ENCODE peak calls at places on chromosome 15, in seven cellular contexts. J is H9, U is PC-3, K is DND-41, M is thoracic aorta, B is GM12865, Q is cardiac muscle cell. A is an unnamed sample.

GRCh38 chr15:57573151-57573550 is 18.6 kb upstream of the MYZAP start:
- DNase-seq in J (no peak), U (no peak), K (no peak), M (no peak), B (no peak), Q (no peak), A (no peak)

GRCh38 chr15:44231842-44232241 is 36.8 kb upstream of the FRMD5 start:
- DNase-seq in J (no peak), U (no peak), K (no peak), M (no peak), B (no peak), Q (peak), A (no peak)

GRCh38 chr15:101359365-101359947 is 64.4 kb upstream of the SNRPA1 start:
- DNase-seq in J (no peak), U (peak), K (no peak), M (no peak), B (no peak), Q (no peak), A (no peak)

GRCh38 chr15:42286445-42287029 is 13.3 kb upstream of the TMEM87A start:
- DNase-seq in J (no peak), U (no peak), K (no peak), M (no peak), B (no peak), Q (peak), A (no peak)

GRCh38 chr15:85525755-85526154 is 145.4 kb downstream of the AKAP13 start:
- DNase-seq in J (no peak), U (no peak), K (no peak), M (no peak), B (peak), Q (no peak), A (no peak)

GRCh38 chr15:101684384-101684783 is 32.2 kb upstream of the TM2D3 start:
- DNase-seq in J (no peak), U (peak), K (no peak), M (no peak), B (no peak), Q (peak), A (no peak)

GRCh38 chr15:29692527-29692926 is 129.7 kb downstream of the TJP1 start:
- DNase-seq in J (no peak), U (no peak), K (no peak), M (no peak), B (no peak), Q (no peak), A (no peak)

GRCh38 chr15:45363334-45363733 is 15.0 kb downstream of the GATM start:
- DNase-seq in J (no peak), U (no peak), K (no peak), M (no peak), B (no peak), Q (no peak), A (no peak)

GRCh38 chr15:61935493-61935892 is 124.8 kb downstream of the VPS13C start:
- DNase-seq in J (no peak), U (no peak), K (no peak), M (no peak), B (no peak), Q (no peak), A (no peak)

GRCh38 chr15:57835119-57835518 is 128.6 kb downstream of the POLR2M start:
- DNase-seq in J (no peak), U (no peak), K (no peak), M (no peak), B (no peak), Q (no peak), A (no peak)

GRCh38 chr15:33069161-33069560 is 125.4 kb downstream of the FMN1 start:
- DNase-seq in J (no peak), U (no peak), K (no peak), M (no peak), B (no peak), Q (no peak), A (no peak)

GRCh38 chr15:90762109-90762508 is 45.0 kb downstream of the BLM start:
- DNase-seq in J (no peak), U (no peak), K (no peak), M (peak), B (no peak), Q (peak), A (no peak)

GRCh38 chr15:75097939-75098338 is 74.5 kb downstream of the PPCDC start:
- DNase-seq in J (no peak), U (no peak), K (no peak), M (no peak), B (no peak), Q (no peak), A (no peak)

GRCh38 chr15:83129791-83130190 is 22.3 kb downstream of the TM6SF1 start:
- DNase-seq in J (no peak), U (no peak), K (no peak), M (no peak), B (no peak), Q (no peak), A (no peak)
- TF ChIP-seq CTCF in J (no peak), U (no peak), K (no peak), M (no peak), B (no peak), Q (no peak), A (no peak)

GRCh38 chr15:68794869-68795268 is 25.8 kb downstream of the ANP32A start:
- DNase-seq in J (no peak), U (no peak), K (no peak), M (no peak), B (no peak), Q (no peak), A (no peak)
- TF ChIP-seq CTCF in J (no peak), U (no peak), K (no peak), M (no peak), B (no peak), Q (no peak), A (no peak)

GRCh38 chr15:70491183-70491621 is 272.2 kb downstream of the UACA start:
- DNase-seq in J (no peak), U (no peak), K (peak), M (no peak), B (peak), Q (peak), A (no peak)

GRCh38 chr15:70493787-70494514 is 269.4 kb downstream of the UACA start:
- DNase-seq in J (no peak), U (no peak), K (no peak), M (no peak), B (no peak), Q (no peak), A (no peak)

GRCh38 chr15:70493376-70493775 is 270.0 kb downstream of the UACA start:
- DNase-seq in J (no peak), U (no peak), K (no peak), M (no peak), B (no peak), Q (no peak), A (no peak)

GRCh38 chr15:70491641-70492040 is 271.7 kb downstream of the UACA start:
- DNase-seq in J (no peak), U (no peak), K (no peak), M (no peak), B (no peak), Q (no peak), A (no peak)

GRCh38 chr15:70492240-70493177 is 270.8 kb downstream of the UACA start:
- DNase-seq in J (no peak), U (peak), K (peak), M (no peak), B (peak), Q (peak), A (peak)
- TF ChIP-seq CTCF in J (no peak), U (no peak), K (no peak), M (no peak), B (no peak), Q (no peak), A (no peak)

DNA sequence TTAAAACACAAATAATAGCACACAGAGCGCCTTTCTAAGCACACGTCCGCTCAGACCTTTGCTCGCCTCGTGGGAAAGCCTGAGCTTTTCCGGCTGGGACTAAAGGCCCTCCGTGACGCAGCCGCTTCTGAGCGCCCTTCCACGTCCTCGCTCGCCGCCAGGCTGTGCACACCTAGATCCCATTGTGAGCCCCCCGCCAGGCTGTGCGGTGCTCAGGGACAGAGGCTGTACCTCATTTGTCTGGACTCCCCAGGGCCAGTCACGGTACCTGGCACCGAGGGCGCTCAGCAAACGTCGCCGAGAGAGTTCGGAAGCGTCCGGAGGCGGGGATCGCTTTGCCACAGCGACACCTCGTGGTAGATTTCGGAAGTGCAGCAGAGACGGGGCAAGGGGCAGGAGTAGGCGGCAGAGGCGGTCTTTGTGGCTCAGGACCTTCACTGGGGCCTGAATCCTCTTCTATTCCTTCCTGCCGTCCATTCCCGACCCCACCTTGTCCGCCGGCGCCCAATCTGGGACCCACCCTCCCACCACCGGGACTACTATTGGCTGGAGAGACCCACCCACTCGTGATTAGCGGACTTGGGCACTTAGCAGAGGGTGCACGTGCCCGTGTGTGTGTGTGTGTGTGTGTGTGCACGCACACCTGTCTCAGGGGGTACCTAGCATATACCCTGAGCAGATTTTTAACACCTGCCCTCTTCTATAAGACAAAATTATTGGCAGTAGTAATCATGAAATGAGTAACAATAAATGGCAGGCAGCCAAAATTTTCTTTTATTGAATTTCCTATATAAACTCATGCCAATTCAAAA is 65.6 kb downstream of the RHCG start:
- DNase-seq in J (peak), U (peak), K (peak), M (peak), B (peak), Q (peak), A (peak)
- TF ChIP-seq CTCF in J (peak), U (peak), K (peak), M (peak), B (peak), Q (peak), A (peak)

GRCh38 chr15:69056365-69056764 is 41.9 kb downstream of the NOX5 start:
- DNase-seq in J (no peak), U (peak), K (no peak), M (no peak), B (no peak), Q (no peak), A (no peak)
- TF ChIP-seq CTCF in J (no peak), U (peak), K (no peak), M (no peak), B (no peak), Q (no peak), A (no peak)

GRCh38 chr15:28025413-28025812 is 73.7 kb downstream of the OCA2 start:
- DNase-seq in J (no peak), U (no peak), K (no peak), M (no peak), B (no peak), Q (no peak), A (no peak)
- TF ChIP-seq CTCF in J (no peak), U (no peak), K (no peak), M (no peak), B (no peak), Q (no peak), A (no peak)

GRCh38 chr15:55530861-55531313 is 22.9 kb upstream of the DNAAF4 start:
- DNase-seq in J (no peak), U (peak), K (no peak), M (no peak), B (peak), Q (peak), A (no peak)

GRCh38 chr15:55522741-55523450 is 14.9 kb upstream of the DNAAF4 start:
- DNase-seq in J (no peak), U (no peak), K (no peak), M (no peak), B (no peak), Q (no peak), A (no peak)

GRCh38 chr15:55527150-55527549 is 19.1 kb upstream of the DNAAF4 start:
- DNase-seq in J (no peak), U (no peak), K (no peak), M (no peak), B (no peak), Q (no peak), A (no peak)

GRCh38 chr15:55526559-55527036 is 18.6 kb upstream of the DNAAF4 start:
- DNase-seq in J (peak), U (peak), K (peak), M (no peak), B (peak), Q (peak), A (no peak)
- TF ChIP-seq CTCF in J (peak), U (peak), K (peak), M (no peak), B (peak), Q (peak), A (no peak)

DNA sequence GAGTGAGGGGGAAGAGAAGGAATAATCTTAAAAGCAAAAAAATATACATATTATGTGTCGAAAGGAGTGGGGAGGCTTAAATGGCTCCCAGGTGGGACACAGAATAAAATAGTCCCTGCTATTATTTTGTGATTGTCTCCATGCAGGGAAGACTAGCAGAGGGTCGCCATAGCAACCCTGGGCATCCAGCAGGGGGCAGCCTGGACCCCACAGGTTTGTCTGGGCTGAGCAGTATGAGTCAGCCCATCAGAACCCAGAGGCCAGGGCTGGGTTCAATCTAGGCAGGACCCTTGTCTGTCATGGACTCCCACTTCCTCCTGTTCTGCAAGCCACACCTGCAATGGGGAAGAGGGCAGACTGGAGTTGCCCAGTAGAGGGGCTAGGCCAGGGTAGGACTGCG is 17.6 kb upstream of the LINGO1 start:
- DNase-seq in J (peak), U (no peak), K (peak), M (no peak), B (no peak), Q (peak), A (no peak)
- TF ChIP-seq CTCF in J (peak), U (peak), K (peak), M (no peak), B (peak), Q (peak), A (no peak)

GRCh38 chr15:51121631-51122225 is 27.0 kb upstream of the TNFAIP8L3 start:
- DNase-seq in J (no peak), U (no peak), K (no peak), M (no peak), B (no peak), Q (no peak), A (no peak)

GRCh38 chr15:51117270-51117669 is 22.6 kb upstream of the TNFAIP8L3 start:
- DNase-seq in J (no peak), U (no peak), K (no peak), M (no peak), B (no peak), Q (no peak), A (no peak)

GRCh38 chr15:51126842-51127241 is 32.1 kb upstream of the TNFAIP8L3 start:
- DNase-seq in J (no peak), U (no peak), K (no peak), M (no peak), B (no peak), Q (no peak), A (no peak)

GRCh38 chr15:51119120-51119519 is 24.4 kb upstream of the TNFAIP8L3 start:
- DNase-seq in J (no peak), U (no peak), K (no peak), M (no peak), B (no peak), Q (no peak), A (no peak)

GRCh38 chr15:51121118-51121517 is 26.4 kb upstream of the TNFAIP8L3 start:
- DNase-seq in J (no peak), U (peak), K (no peak), M (peak), B (no peak), Q (peak), A (no peak)
- TF ChIP-seq CTCF in J (no peak), U (peak), K (no peak), M (peak), B (no peak), Q (no peak), A (no peak)

GRCh38 chr15:89003865-89004725 is 84.2 kb upstream of the ABHD2 start:
- DNase-seq in J (peak), U (no peak), K (no peak), M (no peak), B (peak), Q (peak), A (no peak)
- TF ChIP-seq CTCF in J (peak), U (peak), K (peak), M (peak), B (peak), Q (peak), A (no peak)

A was measured in activated B cell treated with CpG ODN at 0.5 μM for 24 hours.